ENCODE peak calls at places on chromosomes 11 and 22, in four cellular contexts. M is DND-41, I is fibroblast of lung, S is IMR-90. Z is an unnamed sample.

GRCh38 chr22:41288245-41288946 is 2.4 kb upstream of the RANGAP1 start:
- DNase-seq in M (no peak), I (peak; percentile 84), S (peak; percentile 88), Z (no peak)

GRCh38 chr22:44026066-44026629 is 2.0 kb downstream of the PARVB start:
- DNase-seq in M (no peak), I (no peak), S (no peak), Z (no peak)

GRCh38 chr11:75813126-75813525 is 1.9 kb upstream of the UVRAG start:
- DNase-seq in M (no peak), I (no peak), S (no peak), Z (no peak)

GRCh38 chr11:122180435-122180834 is 64.4 kb upstream of the BLID start:
- DNase-seq in M (no peak), I (peak; percentile 98), S (peak; percentile 98), Z (no peak)

GRCh38 chr11:126477526-126478275 is 122.2 kb downstream of the ST3GAL4 start:
- DNase-seq in M (no peak), I (no peak), S (no peak), Z (no peak)

GRCh38 chr11:47566166-47566546 is 757 bp downstream of the PTPMT1 start:
- DNase-seq in M (peak; percentile 19), I (no peak), S (no peak), Z (peak; percentile 37)

GRCh38 chr22:22376352-22376706 is 131.7 kb downstream of the VPREB1 start:
- DNase-seq in M (no peak), I (no peak), S (no peak), Z (no peak)

GRCh38 chr11:12005476-12005875 is 3.0 kb downstream of the DKK3 start:
- DNase-seq in M (no peak), I (peak; percentile 78), S (peak; percentile 89), Z (no peak)

GRCh38 chr22:27801197-27801615 is 350 bp downstream of the MN1 start:
- DNase-seq in M (no peak), I (peak; percentile 66), S (peak; percentile 41), Z (no peak)

GRCh38 chr11:19633276-19633675 is 79.4 kb upstream of the NAV2 start:
- DNase-seq in M (no peak), I (peak; percentile 23), S (no peak), Z (no peak)

GRCh38 chr22:48993655-48994054 is 834.0 kb downstream of the BRD1 start:
- DNase-seq in M (no peak), I (no peak), S (no peak), Z (no peak)

GRCh38 chr11:844693-845644 is 2.3 kb downstream of the TSPAN4 start:
- DNase-seq in M (peak; percentile 73), I (peak; percentile 78), S (peak; percentile 87), Z (no peak)

GRCh38 chr22:21942407-21942895 is 10.2 kb downstream of the PPM1F start:
- DNase-seq in M (no peak), I (peak; percentile 91), S (peak; percentile 88), Z (no peak)

GRCh38 chr11:32792948-32793475 is 1.4 kb downstream of the CCDC73 start:
- DNase-seq in M (peak; percentile 77), I (peak; percentile 12), S (peak; percentile 27), Z (peak; percentile 64)

GRCh38 chr11:47052165-47052564 is 115.6 kb downstream of the CSTPP1 start:
- DNase-seq in M (no peak), I (no peak), S (no peak), Z (no peak)

GRCh38 chr11:57699813-57700212 is 12.2 kb downstream of the MED19 start:
- DNase-seq in M (no peak), I (no peak), S (no peak), Z (no peak)

GRCh38 chr11:94650756-94651155 is 83.6 kb downstream of the PIWIL4 start:
- DNase-seq in M (no peak), I (no peak), S (peak; percentile 69), Z (no peak)

GRCh38 chr11:46669606-46670243 is 30.7 kb downstream of the ARHGAP1 start:
- DNase-seq in M (no peak), I (no peak), S (no peak), Z (no peak)

GRCh38 chr22:50691521-50691920 is 18.9 kb downstream of the SHANK3 start:
- DNase-seq in M (peak; percentile 27), I (no peak), S (peak; percentile 44), Z (peak; percentile 54)

GRCh38 chr22:20810645-20811044 is 36.7 kb downstream of the SERPIND1 start:
- DNase-seq in M (no peak), I (no peak), S (no peak), Z (no peak)

GRCh38 chr22:44584256-44584902 is 86.3 kb upstream of the RTL6 start:
- DNase-seq in M (no peak), I (no peak), S (no peak), Z (no peak)

GRCh38 chr11:1820463-1821325 is 14.1 kb upstream of the SYT8 start:
- DNase-seq in M (no peak), I (peak; percentile 77), S (peak; percentile 22), Z (no peak)

GRCh38 chr11:110095554-110095953 is 2.4 kb downstream of the ZC3H12C start:
- DNase-seq in M (no peak), I (peak; percentile 28), S (no peak), Z (no peak)

GRCh38 chr22:22536515-22536914 is 16.4 kb upstream of the ZNF280A start:
- DNase-seq in M (no peak), I (no peak), S (no peak), Z (no peak)

GRCh38 chr11:95912902-95913560 is 10.9 kb downstream of the MTMR2 start:
- DNase-seq in M (no peak), I (peak; percentile 60), S (peak; percentile 68), Z (no peak)

GRCh38 chr11:114285599-114285998 is 10.6 kb upstream of the NNMT start:
- DNase-seq in M (no peak), I (peak; percentile 77), S (peak; percentile 58), Z (no peak)

GRCh38 chr22:23302171-23303002 is 122.1 kb downstream of the BCR start:
- DNase-seq in M (no peak), I (peak; percentile 30), S (no peak), Z (no peak)

GRCh38 chr22:22031183-22031560 is 48.6 kb upstream of the TOP3B start:
- DNase-seq in M (no peak), I (no peak), S (no peak), Z (peak; percentile 37)

GRCh38 chr11:86988351-86988881 is 33.2 kb upstream of the FZD4 start:
- DNase-seq in M (no peak), I (no peak), S (no peak), Z (no peak)

GRCh38 chr22:25930710-25931353 is 188.8 kb downstream of the MYO18B start:
- DNase-seq in M (no peak), I (no peak), S (no peak), Z (no peak)

GRCh38 chr11:43021466-43021865 is 290.3 kb upstream of the API5 start:
- DNase-seq in M (no peak), I (no peak), S (no peak), Z (peak; percentile 13)

GRCh38 chr22:26326803-26327202 is 102.3 kb upstream of the ASPHD2 start:
- DNase-seq in M (no peak), I (no peak), S (no peak), Z (no peak)

GRCh38 chr11:61543606-61544306 is 35.2 kb downstream of the LRRC10B start:
- DNase-seq in M (no peak), I (peak; percentile 45), S (peak; percentile 57), Z (no peak)

GRCh38 chr11:61542661-61543060 is 34.1 kb downstream of the LRRC10B start:
- DNase-seq in M (no peak), I (no peak), S (no peak), Z (no peak)

GRCh38 chr11:61540528-61540927 is 32.0 kb downstream of the LRRC10B start:
- DNase-seq in M (no peak), I (no peak), S (no peak), Z (no peak)

GRCh38 chr11:61541568-61541967 is 33.0 kb downstream of the LRRC10B start:
- DNase-seq in M (no peak), I (peak; percentile 55), S (peak; percentile 52), Z (no peak)

DNA sequence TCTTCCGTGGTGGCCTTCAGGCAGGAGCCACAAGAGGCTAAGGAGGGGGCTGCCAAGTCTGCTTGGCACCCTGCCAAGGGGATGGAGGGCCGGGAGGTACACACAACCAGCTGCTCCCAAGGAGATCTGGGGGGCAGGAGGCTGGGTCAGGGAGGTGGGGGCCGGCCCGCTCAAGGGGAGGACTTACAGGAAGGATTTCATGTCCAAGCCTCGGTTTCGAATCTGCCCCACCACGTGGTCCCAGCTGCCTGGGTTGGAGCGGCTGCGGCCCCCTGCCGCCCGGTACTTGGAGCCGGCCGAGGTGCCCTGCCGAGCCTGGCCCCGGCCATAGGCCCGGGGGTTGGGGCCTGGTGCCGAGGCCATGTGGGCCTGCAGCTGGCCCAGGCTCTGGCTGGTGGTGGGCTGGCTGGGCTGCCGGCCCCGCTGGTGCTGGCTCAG is 33.5 kb downstream of the LRRC10B start:
- DNase-seq in M (no peak), I (no peak), S (no peak), Z (no peak)
- H3K4me1 ChIP-seq in M (no peaks in the 10 kb centered on the region), I (peaks cover 7% of the 10 kb centered on the region), S (peaks cover 14% of the 10 kb centered on the region), Z (no peaks in the 10 kb centered on the region)

GRCh38 chr11:23113887-23114216 is 253.6 kb upstream of the CCDC179 start:
- DNase-seq in M (no peak), I (no peak), S (no peak), Z (no peak)

GRCh38 chr11:23112390-23112789 is 252.1 kb upstream of the CCDC179 start:
- DNase-seq in M (no peak), I (no peak), S (no peak), Z (no peak)

GRCh38 chr11:23112987-23113886 is 253.0 kb upstream of the CCDC179 start:
- DNase-seq in M (peak; percentile 21), I (peak; percentile 55), S (peak; percentile 63), Z (peak; percentile 59)
- H3K9ac ChIP-seq in M (no peak overlapping the region), I (no peak overlapping the region), S (peak overlapping the region; percentile 49), Z (no peak overlapping the region)

GRCh38 chr11:116416852-116417251 is 355.9 kb downstream of the BUD13 start:
- DNase-seq in M (no peak), I (no peak), S (no peak), Z (no peak)
- H3K4me1 ChIP-seq in M (peaks cover 2% of the 10 kb centered on the region), I (no peaks in the 10 kb centered on the region), S (no peaks in the 10 kb centered on the region), Z (peaks cover 8% of the 10 kb centered on the region)

GRCh38 chr22:31287818-31288495 is 4.3 kb downstream of the PIK3IP1 start:
- DNase-seq in M (no peak), I (no peak), S (no peak), Z (no peak)

GRCh38 chr22:31290494-31291402 is 1.5 kb downstream of the PIK3IP1 start:
- DNase-seq in M (peak; percentile 88), I (peak; percentile 89), S (peak; percentile 90), Z (peak; percentile 96)

GRCh38 chr22:31286360-31287255 is 5.7 kb downstream of the PIK3IP1 start:
- DNase-seq in M (peak; percentile 47), I (no peak), S (no peak), Z (peak; percentile 71)

GRCh38 chr22:31289335-31289734 is 3.0 kb downstream of the PIK3IP1 start:
- DNase-seq in M (no peak), I (no peak), S (no peak), Z (no peak)

DNA sequence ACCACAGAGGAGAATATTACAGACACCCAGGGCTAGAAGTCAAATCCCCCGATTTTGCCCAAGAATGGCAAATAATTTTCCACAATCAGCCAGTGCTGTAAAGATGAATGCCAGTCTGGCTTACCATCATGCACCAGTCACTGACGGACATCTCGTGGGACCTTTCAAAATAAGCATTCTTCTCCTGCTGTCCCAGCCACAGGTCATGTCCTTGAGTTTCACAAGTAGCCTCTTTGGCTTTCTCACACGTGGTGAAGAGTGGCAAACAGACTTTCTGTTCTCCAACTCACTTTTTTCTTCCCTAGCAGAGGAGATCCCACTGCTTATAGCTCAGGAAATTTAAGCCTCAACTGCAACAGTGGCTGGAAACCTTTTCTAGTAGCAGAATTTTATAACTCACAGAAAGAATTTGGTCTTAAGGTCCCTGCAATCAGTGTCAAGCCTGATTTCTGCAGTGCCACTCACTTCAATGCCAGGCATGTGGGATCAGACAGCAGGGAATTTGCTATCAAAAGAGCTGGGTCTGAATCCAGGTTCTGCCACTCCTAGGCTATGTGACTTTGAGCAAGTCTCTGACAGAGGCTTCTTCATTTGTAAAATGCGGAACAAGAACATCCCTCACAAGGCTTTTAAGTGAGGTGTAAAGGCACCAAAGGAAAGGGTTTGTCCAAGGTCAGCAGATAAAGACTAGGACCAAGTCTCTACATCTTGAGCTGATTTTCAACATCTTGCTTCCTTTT is 3.6 kb downstream of the PIK3IP1 start:
- DNase-seq in M (no peak), I (no peak), S (no peak), Z (no peak)
- H3K9ac ChIP-seq in M (no peak overlapping the region), I (no peak overlapping the region), S (no peak overlapping the region), Z (no peak overlapping the region)

Z was measured in MM.1S.